ENCODE peak calls at places on chromosomes 13 and 19, in five cellular contexts. A is cerebellar nuclear complex; B is CD4-positive, alpha-beta memory T cell; W is HT1080; V is breast epithelium. I is an unnamed sample.

GRCh38 chr19:7868671-7869452 is 5.3 kb downstream of the PRR36 start:
- DNase-seq in V (peak; percentile 68), W (peak; percentile 76), A (no peak), B (peak; percentile 92), I (peak; percentile 88)

GRCh38 chr19:42252365-42253244 is 2.3 kb downstream of the ERF start:
- DNase-seq in W (peak; percentile 45), A (no peak), V (peak; percentile 79), B (no peak), I (peak; percentile 71)

GRCh38 chr13:83538636-83539035 is 343.6 kb downstream of the SLITRK1 start:
- DNase-seq in W (no peak), V (no peak), A (no peak), B (no peak), I (no peak)

GRCh38 chr19:4524808-4525562 is 6.7 kb upstream of the PLIN4 start:
- DNase-seq in A (no peak), B (peak; percentile 42), V (no peak), W (peak; percentile 21), I (peak; percentile 46)

GRCh38 chr19:44757735-44758505 is 9.4 kb downstream of the BCL3 start:
- DNase-seq in W (no peak), V (no peak), A (no peak), B (no peak), I (no peak)

GRCh38 chr19:5128932-5129389 is 160.0 kb downstream of the KDM4B start:
- DNase-seq in W (no peak), V (no peak), A (no peak), B (no peak), I (no peak)

GRCh38 chr19:36140289-36141038 is 598 bp downstream of the CAPNS1 start:
- DNase-seq in W (peak; percentile 46), A (no peak), V (peak; percentile 44), B (peak; percentile 37), I (peak; percentile 70)

GRCh38 chr19:3284759-3285646 is 60.5 kb downstream of the CELF5 start:
- DNase-seq in W (peak; percentile 20), A (no peak), B (peak; percentile 63), V (peak; percentile 96), I (peak; percentile 80)

GRCh38 chr13:111066544-111066943 is 48.6 kb upstream of the ARHGEF7 start:
- DNase-seq in B (no peak), W (no peak), V (no peak), A (no peak), I (no peak)

GRCh38 chr19:35170359-35171061 is 16.0 kb downstream of the FXYD5 start:
- DNase-seq in V (no peak), A (no peak), B (no peak), W (no peak), I (no peak)

GRCh38 chr13:111051656-111052232 is 63.4 kb upstream of the ARHGEF7 start:
- DNase-seq in V (no peak), B (no peak), W (no peak), A (no peak), I (no peak)

GRCh38 chr19:8640402-8641004 is 10.1 kb downstream of the NFILZ start:
- DNase-seq in W (no peak), V (no peak), A (no peak), B (no peak), I (no peak)

GRCh38 chr19:6678690-6679109 is 8.7 kb upstream of the TNFSF14 start:
- DNase-seq in W (no peak), B (no peak), A (no peak), V (no peak), I (peak; percentile 23)

GRCh38 chr19:41341669-41342490 is 11.8 kb downstream of the TGFB1 start:
- DNase-seq in A (no peak), V (no peak), B (no peak), W (no peak), I (no peak)

GRCh38 chr19:7823902-7824301 is 6.1 kb upstream of the EVI5L start:
- DNase-seq in A (no peak), B (no peak), V (no peak), W (no peak), I (no peak)

GRCh38 chr19:20278342-20278741 is 111.3 kb downstream of the ZNF486 start:
- DNase-seq in W (no peak), B (peak; percentile 61), V (peak; percentile 28), A (no peak), I (no peak)

GRCh38 chr13:42367836-42368235 is 95.9 kb downstream of the AKAP11 start:
- DNase-seq in A (no peak), B (no peak), V (no peak), W (no peak), I (no peak)

GRCh38 chr13:94702181-94703041 is 9.9 kb downstream of the SOX21 start:
- DNase-seq in V (no peak), B (no peak), A (no peak), W (no peak), I (no peak)

GRCh38 chr13:30408319-30409101 is 13.8 kb upstream of the UBE2L5 start:
- DNase-seq in V (peak; percentile 95), B (peak; percentile 87), A (peak; percentile 10), W (no peak), I (peak; percentile 84)

GRCh38 chr13:72960541-72960940 is 98.3 kb upstream of the KLF5 start:
- DNase-seq in W (no peak), A (no peak), B (no peak), V (no peak), I (no peak)